ENCODE peak calls at places on chromosome 10, in nine cellular contexts. N is cardiac muscle cell, Y is IMR-90, C is hepatocyte, Q is astrocyte, B is PC-3, I is colonic mucosa, O is stomach, L is endodermal cell. G is an unnamed sample.

GRCh38 chr10:29734640-29734979 is 99.8 kb upstream of the SVIL start:
- DNase-seq in B (no peak), N (no peak), O (no peak), I (peak; percentile 36), L (peak; percentile 51), C (no peak), Y (no peak), Q (no peak), G (no peak)

GRCh38 chr10:122696687-122697086 is 3.0 kb downstream of the C10orf120 start:
- DNase-seq in N (no peak), C (no peak), L (no peak), Q (no peak), Y (no peak), I (no peak), B (no peak), O (no peak), G (no peak)

GRCh38 chr10:50653142-50653541 is 29.4 kb upstream of the SGMS1 start:
- DNase-seq in Q (peak; percentile 6), Y (peak; percentile 47), L (no peak), I (no peak), N (peak; percentile 58), O (no peak), C (peak; percentile 26), B (peak; percentile 83), G (no peak)

GRCh38 chr10:77692782-77693181 is 55.2 kb upstream of the KCNMA1 start:
- DNase-seq in C (no peak), N (peak; percentile 55), Q (peak; percentile 78), L (no peak), B (peak; percentile 60), Y (peak; percentile 68), I (peak; percentile 6), O (no peak), G (no peak)

GRCh38 chr10:45000764-45001381 is at the start of gene ZNF22:
- DNase-seq in C (peak; percentile 81), O (peak; percentile 68), L (peak; percentile 86), Q (peak; percentile 58), N (peak; percentile 85), Y (peak; percentile 56), I (peak; percentile 69), B (peak; percentile 57), G (peak; percentile 79)

GRCh38 chr10:91681361-91682276 is 48.7 kb upstream of the PPP1R3C start:
- DNase-seq in Y (no peak), Q (no peak), I (no peak), O (no peak), L (no peak), C (no peak), B (no peak), N (peak; percentile 23), G (no peak)

GRCh38 chr10:14884082-14884481 is 5.4 kb downstream of the SUV39H2 start:
- DNase-seq in C (no peak), I (no peak), B (no peak), O (no peak), Q (no peak), L (no peak), Y (no peak), N (no peak), G (no peak)

GRCh38 chr10:90675621-90676020 is 182.2 kb downstream of the HTR7 start:
- DNase-seq in O (no peak), Q (peak; percentile 67), C (no peak), N (peak; percentile 65), B (peak; percentile 87), I (no peak), Y (peak; percentile 35), L (no peak), G (no peak)

GRCh38 chr10:71370031-71370430 is 26.7 kb upstream of the CDH23 start:
- DNase-seq in O (no peak), B (no peak), C (no peak), I (no peak), L (no peak), N (no peak), Y (no peak), Q (no peak), G (no peak)

GRCh38 chr10:122298598-122299301 is 27.7 kb downstream of the BTBD16 start:
- DNase-seq in Q (peak; percentile 40), C (peak; percentile 89), I (peak; percentile 83), Y (peak; percentile 72), B (peak; percentile 82), N (peak; percentile 85), L (peak; percentile 92), O (peak; percentile 72), G (peak; percentile 66)

GRCh38 chr10:72254891-72255568 is 18.7 kb upstream of the DDIT4 start:
- DNase-seq in L (peak; percentile 94), O (peak; percentile 93), I (peak; percentile 82), Y (peak; percentile 57), B (no peak), N (peak; percentile 90), C (peak; percentile 84), Q (peak; percentile 33), G (peak; percentile 58)

GRCh38 chr10:110620108-110620719 is 23.9 kb upstream of the RBM20 start:
- DNase-seq in O (no peak), C (no peak), L (no peak), Y (no peak), Q (no peak), N (no peak), B (no peak), I (no peak), G (peak; percentile 82)

GRCh38 chr10:127428385-127428980 is 120.6 kb upstream of the NPS start:
- DNase-seq in O (no peak), B (no peak), I (no peak), Y (no peak), N (no peak), L (no peak), C (no peak), Q (no peak), G (no peak)

GRCh38 chr10:66537186-66537585 is 388.6 kb upstream of the LRRTM3 start:
- DNase-seq in Y (no peak), L (no peak), N (no peak), O (no peak), Q (no peak), B (no peak), C (no peak), I (no peak), G (no peak)

GRCh38 chr10:87842776-87843497 is 20.4 kb downstream of the KLLN start:
- DNase-seq in O (no peak), Q (peak; percentile 82), C (peak; percentile 14), Y (peak; percentile 84), B (no peak), L (no peak), I (no peak), N (peak; percentile 74), G (no peak)

GRCh38 chr10:120217736-120218135 is 239.3 kb upstream of the PLPP4 start:
- DNase-seq in N (no peak), L (no peak), C (no peak), B (no peak), O (no peak), Y (no peak), Q (no peak), I (no peak), G (peak; percentile 81)

GRCh38 chr10:120221873-120222485 is 235.0 kb upstream of the PLPP4 start:
- DNase-seq in B (peak; percentile 79), N (peak; percentile 17), Y (no peak), Q (peak; percentile 10), L (peak; percentile 82), I (peak; percentile 54), C (peak; percentile 82), O (peak; percentile 35), G (peak; percentile 69)
- TF ChIP-seq CTCF in B (peak; percentile 68), N (peak; percentile 34), Y (peak; percentile 20), Q (peak; percentile 50), L (peak; percentile 80), I (peak; percentile 51), C (peak; percentile 59), O (peak; percentile 22), G (peak; percentile 70)

DNA sequence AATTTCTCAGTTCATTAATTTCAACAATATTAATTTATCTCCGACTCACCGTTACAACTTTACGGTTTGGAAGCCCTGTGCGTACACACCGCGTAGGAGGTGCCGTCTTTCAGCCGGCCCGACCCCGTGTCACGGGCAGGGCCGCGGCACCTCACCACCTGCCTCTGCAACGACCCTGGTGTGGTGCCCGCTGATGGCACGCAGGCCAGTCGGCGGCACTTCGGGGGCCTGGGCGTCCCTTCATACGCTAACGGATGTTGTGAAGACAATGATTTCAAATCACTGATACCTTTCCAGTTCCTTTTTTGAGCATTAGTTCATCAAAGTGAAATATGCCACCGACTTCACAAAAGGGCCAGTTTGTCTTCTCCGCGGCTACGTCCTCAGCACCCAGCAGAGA is 125.3 kb downstream of the EBF3 start:
- DNase-seq in I (no peak), L (no peak), C (no peak), Y (no peak), B (no peak), Q (no peak), O (no peak), N (no peak), G (no peak)
- H3K36me3 ChIP-seq in I (no peaks in the 10 kb centered on the region), L (no peaks in the 10 kb centered on the region), C (no peaks in the 10 kb centered on the region), Y (peaks cover 8% of the 10 kb centered on the region), B (no peaks in the 10 kb centered on the region), Q (no peaks in the 10 kb centered on the region), O (peaks cover 22% of the 10 kb centered on the region), N (no peaks in the 10 kb centered on the region), G (no peaks in the 10 kb centered on the region)

GRCh38 chr10:20892011-20892585 is 5.0 kb downstream of the NEBL start:
- DNase-seq in L (no peak), Q (no peak), O (no peak), N (peak; percentile 19), C (no peak), I (no peak), Y (no peak), B (no peak), G (no peak)

GRCh38 chr10:20890491-20891337 is 6.4 kb downstream of the NEBL start:
- DNase-seq in C (no peak), Q (peak; percentile 70), Y (no peak), N (peak; percentile 70), L (peak; percentile 59), B (peak; percentile 45), I (no peak), O (no peak), G (peak; percentile 16)

GRCh38 chr10:20891338-20891714 is 5.8 kb downstream of the NEBL start:
- DNase-seq in N (peak; percentile 90), Y (no peak), I (no peak), Q (peak; percentile 94), C (peak; percentile 11), B (no peak), L (no peak), O (no peak), G (no peak)

GRCh38 chr10:20893297-20893696 is 3.8 kb downstream of the NEBL start:
- DNase-seq in L (no peak), C (no peak), N (no peak), I (no peak), B (no peak), Q (no peak), O (no peak), Y (no peak), G (no peak)

DNA sequence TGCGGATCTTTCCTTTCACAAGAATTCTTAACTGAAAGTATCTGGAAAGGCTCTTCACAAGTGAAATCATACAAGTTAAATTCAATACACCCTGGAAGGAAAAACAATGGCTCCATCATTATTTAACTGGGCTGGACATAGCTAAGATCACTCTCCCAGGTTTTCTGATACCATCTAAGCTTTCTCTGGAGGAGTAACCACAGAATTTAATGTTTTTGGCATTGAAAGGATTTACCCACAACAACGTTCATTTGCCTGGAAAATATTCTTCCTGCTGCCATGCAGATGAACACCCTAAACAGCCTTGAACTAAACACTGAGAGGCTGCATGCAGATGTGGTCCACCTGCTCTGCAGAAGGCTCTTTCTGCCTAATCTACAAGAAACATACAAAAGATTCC is 4.3 kb downstream of the NEBL start:
- DNase-seq in B (no peak), N (peak; percentile 23), I (no peak), Y (no peak), Q (peak; percentile 52), C (no peak), O (no peak), L (no peak), G (no peak)
- TF ChIP-seq CTCF in B (no peak), N (no peak), I (no peak), Y (no peak), Q (no peak), C (no peak), O (no peak), L (no peak), G (no peak)

GRCh38 chr10:119174109-119174508 is 4.5 kb downstream of the PRDX3 start:
- DNase-seq in O (no peak), B (no peak), C (no peak), Y (no peak), L (no peak), I (no peak), Q (no peak), N (no peak), G (no peak)
- H3K36me3 ChIP-seq in O (peaks cover 77% of the 10 kb centered on the region), B (peaks cover 32% of the 10 kb centered on the region), C (no peaks in the 10 kb centered on the region), Y (peaks cover 35% of the 10 kb centered on the region), L (peaks cover 53% of the 10 kb centered on the region), I (peaks cover 17% of the 10 kb centered on the region), Q (peaks cover 42% of the 10 kb centered on the region), N (peaks cover 41% of the 10 kb centered on the region), G (peaks cover 76% of the 10 kb centered on the region)